ENCODE peak calls at places on chromosomes 7 and 10, in seven cellular contexts. One of them, this sample, is unnamed.

GRCh38 chr10:130127612-130128607 is 8.3 kb upstream of the GLRX3 start:
- DNase-seq in Peyer's patch: peak
- DNase-seq in stimulated activated CD4-positive, alpha-beta T cell treated with anti-CD3 and anti-CD28 coated beads, Interleukin-12 subunit alpha, Interleukin-12 subunit beta, amount 100 ng/mL, for 48 hours: peak
- DNase-seq in activated T-helper 1 cell treated with anti-CD3 and anti-CD28 coated beads, Interleukin-12 subunit alpha, Interleukin-12 subunit beta, Interleukin-2, Interleukin-4 antibody, amounts not matched to agents 30 ng/mL and 10 ng/mL and 1 ng/mL, durations not matched to agents 14 hours and 24 hours and 36 hours: peak
- DNase-seq in KG1: no peak
- DNase-seq in NCI-H2081: peak
- DNase-seq in T1000: peak
- DNase-seq in this sample: peak

GRCh38 chr10:78533776-78534175 is 500.1 kb downstream of the RPS24 start:
- DNase-seq in activated T-helper 1 cell treated with anti-CD3 and anti-CD28 coated beads, Interleukin-12 subunit alpha, Interleukin-12 subunit beta, Interleukin-2, Interleukin-4 antibody, amounts not matched to agents 30 ng/mL and 10 ng/mL and 1 ng/mL, durations not matched to agents 14 hours and 24 hours and 36 hours: no peak
- DNase-seq in T1000: no peak
- DNase-seq in stimulated activated CD4-positive, alpha-beta T cell treated with anti-CD3 and anti-CD28 coated beads, Interleukin-12 subunit alpha, Interleukin-12 subunit beta, amount 100 ng/mL, for 48 hours: no peak
- DNase-seq in KG1: no peak
- DNase-seq in NCI-H2081: no peak
- DNase-seq in Peyer's patch: no peak
- DNase-seq in this sample: no peak

GRCh38 chr10:79930267-79930666 is 18.6 kb downstream of the SFTPD start:
- DNase-seq in activated T-helper 1 cell treated with anti-CD3 and anti-CD28 coated beads, Interleukin-12 subunit alpha, Interleukin-12 subunit beta, Interleukin-2, Interleukin-4 antibody, amounts not matched to agents 30 ng/mL and 10 ng/mL and 1 ng/mL, durations not matched to agents 14 hours and 24 hours and 36 hours: no peak
- DNase-seq in NCI-H2081: no peak
- DNase-seq in KG1: no peak
- DNase-seq in stimulated activated CD4-positive, alpha-beta T cell treated with anti-CD3 and anti-CD28 coated beads, Interleukin-12 subunit alpha, Interleukin-12 subunit beta, amount 100 ng/mL, for 48 hours: no peak
- DNase-seq in T1000: no peak
- DNase-seq in Peyer's patch: no peak
- DNase-seq in this sample: no peak

GRCh38 chr10:972763-973162 is 15.5 kb upstream of the GTPBP4 start:
- DNase-seq in T1000: no peak
- DNase-seq in KG1: no peak
- DNase-seq in activated T-helper 1 cell treated with anti-CD3 and anti-CD28 coated beads, Interleukin-12 subunit alpha, Interleukin-12 subunit beta, Interleukin-2, Interleukin-4 antibody, amounts not matched to agents 30 ng/mL and 10 ng/mL and 1 ng/mL, durations not matched to agents 14 hours and 24 hours and 36 hours: no peak
- DNase-seq in Peyer's patch: no peak
- DNase-seq in NCI-H2081: no peak
- DNase-seq in stimulated activated CD4-positive, alpha-beta T cell treated with anti-CD3 and anti-CD28 coated beads, Interleukin-12 subunit alpha, Interleukin-12 subunit beta, amount 100 ng/mL, for 48 hours: no peak
- DNase-seq in this sample: no peak

GRCh38 chr10:94149702-94150101 is 156.0 kb downstream of the PLCE1 start:
- DNase-seq in KG1: no peak
- DNase-seq in stimulated activated CD4-positive, alpha-beta T cell treated with anti-CD3 and anti-CD28 coated beads, Interleukin-12 subunit alpha, Interleukin-12 subunit beta, amount 100 ng/mL, for 48 hours: no peak
- DNase-seq in NCI-H2081: no peak
- DNase-seq in T1000: no peak
- DNase-seq in Peyer's patch: no peak
- DNase-seq in activated T-helper 1 cell treated with anti-CD3 and anti-CD28 coated beads, Interleukin-12 subunit alpha, Interleukin-12 subunit beta, Interleukin-2, Interleukin-4 antibody, amounts not matched to agents 30 ng/mL and 10 ng/mL and 1 ng/mL, durations not matched to agents 14 hours and 24 hours and 36 hours: no peak
- DNase-seq in this sample: no peak

GRCh38 chr7:92944633-92945032 is 108.3 kb upstream of the CDK6 start:
- DNase-seq in T1000: no peak
- DNase-seq in Peyer's patch: no peak
- DNase-seq in activated T-helper 1 cell treated with anti-CD3 and anti-CD28 coated beads, Interleukin-12 subunit alpha, Interleukin-12 subunit beta, Interleukin-2, Interleukin-4 antibody, amounts not matched to agents 30 ng/mL and 10 ng/mL and 1 ng/mL, durations not matched to agents 14 hours and 24 hours and 36 hours: no peak
- DNase-seq in KG1: no peak
- DNase-seq in NCI-H2081: no peak
- DNase-seq in stimulated activated CD4-positive, alpha-beta T cell treated with anti-CD3 and anti-CD28 coated beads, Interleukin-12 subunit alpha, Interleukin-12 subunit beta, amount 100 ng/mL, for 48 hours: no peak
- DNase-seq in this sample: no peak

GRCh38 chr10:42932735-42933453 is 144.0 kb upstream of the RET start:
- DNase-seq in T1000: no peak
- DNase-seq in KG1: no peak
- DNase-seq in stimulated activated CD4-positive, alpha-beta T cell treated with anti-CD3 and anti-CD28 coated beads, Interleukin-12 subunit alpha, Interleukin-12 subunit beta, amount 100 ng/mL, for 48 hours: peak
- DNase-seq in NCI-H2081: no peak
- DNase-seq in Peyer's patch: no peak
- DNase-seq in activated T-helper 1 cell treated with anti-CD3 and anti-CD28 coated beads, Interleukin-12 subunit alpha, Interleukin-12 subunit beta, Interleukin-2, Interleukin-4 antibody, amounts not matched to agents 30 ng/mL and 10 ng/mL and 1 ng/mL, durations not matched to agents 14 hours and 24 hours and 36 hours: no peak
- DNase-seq in this sample: no peak

GRCh38 chr10:69721690-69722310 is 79.9 kb upstream of the COL13A1 start:
- DNase-seq in stimulated activated CD4-positive, alpha-beta T cell treated with anti-CD3 and anti-CD28 coated beads, Interleukin-12 subunit alpha, Interleukin-12 subunit beta, amount 100 ng/mL, for 48 hours: no peak
- DNase-seq in activated T-helper 1 cell treated with anti-CD3 and anti-CD28 coated beads, Interleukin-12 subunit alpha, Interleukin-12 subunit beta, Interleukin-2, Interleukin-4 antibody, amounts not matched to agents 30 ng/mL and 10 ng/mL and 1 ng/mL, durations not matched to agents 14 hours and 24 hours and 36 hours: no peak
- DNase-seq in T1000: no peak
- DNase-seq in Peyer's patch: no peak
- DNase-seq in KG1: no peak
- DNase-seq in NCI-H2081: no peak
- DNase-seq in this sample: no peak

GRCh38 chr10:120505866-120506265 is 48.8 kb downstream of the PLPP4 start:
- DNase-seq in activated T-helper 1 cell treated with anti-CD3 and anti-CD28 coated beads, Interleukin-12 subunit alpha, Interleukin-12 subunit beta, Interleukin-2, Interleukin-4 antibody, amounts not matched to agents 30 ng/mL and 10 ng/mL and 1 ng/mL, durations not matched to agents 14 hours and 24 hours and 36 hours: no peak
- DNase-seq in T1000: no peak
- DNase-seq in KG1: no peak
- DNase-seq in NCI-H2081: no peak
- DNase-seq in Peyer's patch: no peak
- DNase-seq in stimulated activated CD4-positive, alpha-beta T cell treated with anti-CD3 and anti-CD28 coated beads, Interleukin-12 subunit alpha, Interleukin-12 subunit beta, amount 100 ng/mL, for 48 hours: no peak
- DNase-seq in this sample: no peak

GRCh38 chr7:81768951-81769778 is 682 bp downstream of the HGF start:
- DNase-seq in NCI-H2081: no peak
- DNase-seq in stimulated activated CD4-positive, alpha-beta T cell treated with anti-CD3 and anti-CD28 coated beads, Interleukin-12 subunit alpha, Interleukin-12 subunit beta, amount 100 ng/mL, for 48 hours: no peak
- DNase-seq in KG1: no peak
- DNase-seq in T1000: no peak
- DNase-seq in activated T-helper 1 cell treated with anti-CD3 and anti-CD28 coated beads, Interleukin-12 subunit alpha, Interleukin-12 subunit beta, Interleukin-2, Interleukin-4 antibody, amounts not matched to agents 30 ng/mL and 10 ng/mL and 1 ng/mL, durations not matched to agents 14 hours and 24 hours and 36 hours: no peak
- DNase-seq in Peyer's patch: no peak
- DNase-seq in this sample: no peak

GRCh38 chr7:90642978-90643377 is 46.9 kb downstream of the CDK14 start:
- DNase-seq in Peyer's patch: no peak
- DNase-seq in activated T-helper 1 cell treated with anti-CD3 and anti-CD28 coated beads, Interleukin-12 subunit alpha, Interleukin-12 subunit beta, Interleukin-2, Interleukin-4 antibody, amounts not matched to agents 30 ng/mL and 10 ng/mL and 1 ng/mL, durations not matched to agents 14 hours and 24 hours and 36 hours: no peak
- DNase-seq in stimulated activated CD4-positive, alpha-beta T cell treated with anti-CD3 and anti-CD28 coated beads, Interleukin-12 subunit alpha, Interleukin-12 subunit beta, amount 100 ng/mL, for 48 hours: no peak
- DNase-seq in KG1: no peak
- DNase-seq in T1000: no peak
- DNase-seq in NCI-H2081: no peak
- DNase-seq in this sample: no peak

GRCh38 chr7:47938574-47939165 is 9.6 kb downstream of the PKD1L1 start:
- DNase-seq in Peyer's patch: no peak
- DNase-seq in KG1: no peak
- DNase-seq in activated T-helper 1 cell treated with anti-CD3 and anti-CD28 coated beads, Interleukin-12 subunit alpha, Interleukin-12 subunit beta, Interleukin-2, Interleukin-4 antibody, amounts not matched to agents 30 ng/mL and 10 ng/mL and 1 ng/mL, durations not matched to agents 14 hours and 24 hours and 36 hours: no peak
- DNase-seq in stimulated activated CD4-positive, alpha-beta T cell treated with anti-CD3 and anti-CD28 coated beads, Interleukin-12 subunit alpha, Interleukin-12 subunit beta, amount 100 ng/mL, for 48 hours: no peak
- DNase-seq in NCI-H2081: no peak
- DNase-seq in T1000: no peak
- DNase-seq in this sample: no peak

GRCh38 chr7:3188946-3189345 is 112.1 kb upstream of the SDK1 start:
- DNase-seq in stimulated activated CD4-positive, alpha-beta T cell treated with anti-CD3 and anti-CD28 coated beads, Interleukin-12 subunit alpha, Interleukin-12 subunit beta, amount 100 ng/mL, for 48 hours: no peak
- DNase-seq in activated T-helper 1 cell treated with anti-CD3 and anti-CD28 coated beads, Interleukin-12 subunit alpha, Interleukin-12 subunit beta, Interleukin-2, Interleukin-4 antibody, amounts not matched to agents 30 ng/mL and 10 ng/mL and 1 ng/mL, durations not matched to agents 14 hours and 24 hours and 36 hours: no peak
- DNase-seq in Peyer's patch: no peak
- DNase-seq in T1000: no peak
- DNase-seq in KG1: no peak
- DNase-seq in NCI-H2081: no peak
- DNase-seq in this sample: no peak

GRCh38 chr10:60769406-60769805 is 8.9 kb upstream of the CDK1 start:
- DNase-seq in stimulated activated CD4-positive, alpha-beta T cell treated with anti-CD3 and anti-CD28 coated beads, Interleukin-12 subunit alpha, Interleukin-12 subunit beta, amount 100 ng/mL, for 48 hours: no peak
- DNase-seq in Peyer's patch: no peak
- DNase-seq in KG1: no peak
- DNase-seq in activated T-helper 1 cell treated with anti-CD3 and anti-CD28 coated beads, Interleukin-12 subunit alpha, Interleukin-12 subunit beta, Interleukin-2, Interleukin-4 antibody, amounts not matched to agents 30 ng/mL and 10 ng/mL and 1 ng/mL, durations not matched to agents 14 hours and 24 hours and 36 hours: no peak
- DNase-seq in T1000: no peak
- DNase-seq in NCI-H2081: no peak
- DNase-seq in this sample: no peak

GRCh38 chr7:2383543-2384274 is 19.7 kb upstream of the CHST12 start:
- DNase-seq in NCI-H2081: no peak
- DNase-seq in activated T-helper 1 cell treated with anti-CD3 and anti-CD28 coated beads, Interleukin-12 subunit alpha, Interleukin-12 subunit beta, Interleukin-2, Interleukin-4 antibody, amounts not matched to agents 30 ng/mL and 10 ng/mL and 1 ng/mL, durations not matched to agents 14 hours and 24 hours and 36 hours: no peak
- DNase-seq in KG1: no peak
- DNase-seq in stimulated activated CD4-positive, alpha-beta T cell treated with anti-CD3 and anti-CD28 coated beads, Interleukin-12 subunit alpha, Interleukin-12 subunit beta, amount 100 ng/mL, for 48 hours: no peak
- DNase-seq in T1000: no peak
- DNase-seq in Peyer's patch: no peak
- DNase-seq in this sample: no peak

GRCh38 chr10:58775960-58776574 is 263.4 kb downstream of the BICC1 start:
- DNase-seq in stimulated activated CD4-positive, alpha-beta T cell treated with anti-CD3 and anti-CD28 coated beads, Interleukin-12 subunit alpha, Interleukin-12 subunit beta, amount 100 ng/mL, for 48 hours: no peak
- DNase-seq in KG1: no peak
- DNase-seq in Peyer's patch: no peak
- DNase-seq in activated T-helper 1 cell treated with anti-CD3 and anti-CD28 coated beads, Interleukin-12 subunit alpha, Interleukin-12 subunit beta, Interleukin-2, Interleukin-4 antibody, amounts not matched to agents 30 ng/mL and 10 ng/mL and 1 ng/mL, durations not matched to agents 14 hours and 24 hours and 36 hours: no peak
- DNase-seq in NCI-H2081: no peak
- DNase-seq in T1000: peak
- DNase-seq in this sample: no peak

GRCh38 chr7:64621656-64622055 is 44.3 kb upstream of the ZNF107 start:
- DNase-seq in Peyer's patch: no peak
- DNase-seq in KG1: no peak
- DNase-seq in stimulated activated CD4-positive, alpha-beta T cell treated with anti-CD3 and anti-CD28 coated beads, Interleukin-12 subunit alpha, Interleukin-12 subunit beta, amount 100 ng/mL, for 48 hours: no peak
- DNase-seq in NCI-H2081: no peak
- DNase-seq in activated T-helper 1 cell treated with anti-CD3 and anti-CD28 coated beads, Interleukin-12 subunit alpha, Interleukin-12 subunit beta, Interleukin-2, Interleukin-4 antibody, amounts not matched to agents 30 ng/mL and 10 ng/mL and 1 ng/mL, durations not matched to agents 14 hours and 24 hours and 36 hours: no peak
- DNase-seq in T1000: no peak
- DNase-seq in this sample: peak

GRCh38 chr7:4893929-4894475 is 10.5 kb upstream of the RADIL start:
- DNase-seq in NCI-H2081: no peak
- DNase-seq in stimulated activated CD4-positive, alpha-beta T cell treated with anti-CD3 and anti-CD28 coated beads, Interleukin-12 subunit alpha, Interleukin-12 subunit beta, amount 100 ng/mL, for 48 hours: no peak
- DNase-seq in Peyer's patch: no peak
- DNase-seq in activated T-helper 1 cell treated with anti-CD3 and anti-CD28 coated beads, Interleukin-12 subunit alpha, Interleukin-12 subunit beta, Interleukin-2, Interleukin-4 antibody, amounts not matched to agents 30 ng/mL and 10 ng/mL and 1 ng/mL, durations not matched to agents 14 hours and 24 hours and 36 hours: no peak
- DNase-seq in T1000: no peak
- DNase-seq in KG1: no peak
- DNase-seq in this sample: no peak

GRCh38 chr7:158662610-158663427 is 41.8 kb downstream of the NCAPG2 start:
- DNase-seq in T1000: no peak
- DNase-seq in activated T-helper 1 cell treated with anti-CD3 and anti-CD28 coated beads, Interleukin-12 subunit alpha, Interleukin-12 subunit beta, Interleukin-2, Interleukin-4 antibody, amounts not matched to agents 30 ng/mL and 10 ng/mL and 1 ng/mL, durations not matched to agents 14 hours and 24 hours and 36 hours: no peak
- DNase-seq in Peyer's patch: no peak
- DNase-seq in NCI-H2081: no peak
- DNase-seq in KG1: no peak
- DNase-seq in stimulated activated CD4-positive, alpha-beta T cell treated with anti-CD3 and anti-CD28 coated beads, Interleukin-12 subunit alpha, Interleukin-12 subunit beta, amount 100 ng/mL, for 48 hours: no peak
- DNase-seq in this sample: no peak

GRCh38 chr10:48607356-48608278 is 2.7 kb upstream of the ARHGAP22 start:
- DNase-seq in T1000: no peak
- DNase-seq in Peyer's patch: no peak
- DNase-seq in KG1: no peak
- DNase-seq in activated T-helper 1 cell treated with anti-CD3 and anti-CD28 coated beads, Interleukin-12 subunit alpha, Interleukin-12 subunit beta, Interleukin-2, Interleukin-4 antibody, amounts not matched to agents 30 ng/mL and 10 ng/mL and 1 ng/mL, durations not matched to agents 14 hours and 24 hours and 36 hours: no peak
- DNase-seq in stimulated activated CD4-positive, alpha-beta T cell treated with anti-CD3 and anti-CD28 coated beads, Interleukin-12 subunit alpha, Interleukin-12 subunit beta, amount 100 ng/mL, for 48 hours: no peak
- DNase-seq in NCI-H2081: peak
- DNase-seq in this sample: no peak

GRCh38 chr10:104069610-104070009 is 16.1 kb downstream of the COL17A1 start:
- DNase-seq in KG1: no peak
- DNase-seq in Peyer's patch: no peak
- DNase-seq in NCI-H2081: no peak
- DNase-seq in activated T-helper 1 cell treated with anti-CD3 and anti-CD28 coated beads, Interleukin-12 subunit alpha, Interleukin-12 subunit beta, Interleukin-2, Interleukin-4 antibody, amounts not matched to agents 30 ng/mL and 10 ng/mL and 1 ng/mL, durations not matched to agents 14 hours and 24 hours and 36 hours: no peak
- DNase-seq in stimulated activated CD4-positive, alpha-beta T cell treated with anti-CD3 and anti-CD28 coated beads, Interleukin-12 subunit alpha, Interleukin-12 subunit beta, amount 100 ng/mL, for 48 hours: no peak
- DNase-seq in T1000: no peak
- DNase-seq in this sample: no peak

GRCh38 chr7:75621124-75621523 is 117.6 kb downstream of the HIP1 start:
- DNase-seq in Peyer's patch: no peak
- DNase-seq in activated T-helper 1 cell treated with anti-CD3 and anti-CD28 coated beads, Interleukin-12 subunit alpha, Interleukin-12 subunit beta, Interleukin-2, Interleukin-4 antibody, amounts not matched to agents 30 ng/mL and 10 ng/mL and 1 ng/mL, durations not matched to agents 14 hours and 24 hours and 36 hours: no peak
- DNase-seq in KG1: no peak
- DNase-seq in stimulated activated CD4-positive, alpha-beta T cell treated with anti-CD3 and anti-CD28 coated beads, Interleukin-12 subunit alpha, Interleukin-12 subunit beta, amount 100 ng/mL, for 48 hours: no peak
- DNase-seq in NCI-H2081: no peak
- DNase-seq in T1000: no peak
- DNase-seq in this sample: no peak

GRCh38 chr7:148815612-148816011 is 68.5 kb downstream of the EZH2 start:
- DNase-seq in KG1: no peak
- DNase-seq in T1000: no peak
- DNase-seq in Peyer's patch: no peak
- DNase-seq in NCI-H2081: peak
- DNase-seq in activated T-helper 1 cell treated with anti-CD3 and anti-CD28 coated beads, Interleukin-12 subunit alpha, Interleukin-12 subunit beta, Interleukin-2, Interleukin-4 antibody, amounts not matched to agents 30 ng/mL and 10 ng/mL and 1 ng/mL, durations not matched to agents 14 hours and 24 hours and 36 hours: no peak
- DNase-seq in stimulated activated CD4-positive, alpha-beta T cell treated with anti-CD3 and anti-CD28 coated beads, Interleukin-12 subunit alpha, Interleukin-12 subunit beta, amount 100 ng/mL, for 48 hours: no peak
- DNase-seq in this sample: no peak

GRCh38 chr7:69674701-69675182 is 76.5 kb downstream of the AUTS2 start:
- DNase-seq in Peyer's patch: no peak
- DNase-seq in T1000: no peak
- DNase-seq in stimulated activated CD4-positive, alpha-beta T cell treated with anti-CD3 and anti-CD28 coated beads, Interleukin-12 subunit alpha, Interleukin-12 subunit beta, amount 100 ng/mL, for 48 hours: no peak
- DNase-seq in NCI-H2081: no peak
- DNase-seq in activated T-helper 1 cell treated with anti-CD3 and anti-CD28 coated beads, Interleukin-12 subunit alpha, Interleukin-12 subunit beta, Interleukin-2, Interleukin-4 antibody, amounts not matched to agents 30 ng/mL and 10 ng/mL and 1 ng/mL, durations not matched to agents 14 hours and 24 hours and 36 hours: no peak
- DNase-seq in KG1: no peak
- DNase-seq in this sample: no peak

This sample was measured in AML-193.